ENCODE peak calls at places on chromosomes 3 and 15, in six cellular contexts. One of them, this sample, is unnamed.
A peak's percentile ranks its signal among the peaks of the same experiment; 100 is the strongest.

GRCh38 chr15:70508561-70509281 is 254.6 kb downstream of the UACA start:
- DNase-seq in neuronal stem cell: no peak
- DNase-seq in mesenchymal stem cell: peak; percentile 87
- DNase-seq in IMR-90: peak; percentile 88
- DNase-seq in mesendoderm: peak; percentile 64
- DNase-seq in trophoblast cell: peak; percentile 45
- DNase-seq in this sample: no peak

GRCh38 chr3:149385617-149386298 is 8.3 kb upstream of the TM4SF1 start:
- DNase-seq in neuronal stem cell: no peak
- DNase-seq in mesenchymal stem cell: no peak
- DNase-seq in IMR-90: no peak
- DNase-seq in mesendoderm: no peak
- DNase-seq in trophoblast cell: no peak
- DNase-seq in this sample: no peak

GRCh38 chr15:89430530-89431341 is 65.6 kb downstream of the RHCG start:
- DNase-seq in neuronal stem cell: peak; percentile 85
- DNase-seq in mesenchymal stem cell: peak; percentile 71
- DNase-seq in IMR-90: peak; percentile 43
- DNase-seq in mesendoderm: peak; percentile 80
- DNase-seq in trophoblast cell: peak; percentile 92
- DNase-seq in this sample: peak; percentile 91

GRCh38 chr3:54712539-54712938 is 215.3 kb downstream of the LRTM1 start:
- DNase-seq in neuronal stem cell: no peak
- DNase-seq in mesenchymal stem cell: no peak
- DNase-seq in IMR-90: no peak
- DNase-seq in mesendoderm: no peak
- DNase-seq in trophoblast cell: no peak
- DNase-seq in this sample: no peak

GRCh38 chr15:68279779-68280745 is 2.5 kb downstream of the FEM1B start:
- DNase-seq in neuronal stem cell: no peak
- DNase-seq in mesenchymal stem cell: no peak
- DNase-seq in IMR-90: no peak
- DNase-seq in mesendoderm: peak; percentile 44
- DNase-seq in trophoblast cell: no peak
- DNase-seq in this sample: no peak

GRCh38 chr15:89171136-89172072 is 50.0 kb downstream of the RLBP1 start:
- DNase-seq in neuronal stem cell: peak; percentile 65
- DNase-seq in mesenchymal stem cell: peak; percentile 46
- DNase-seq in IMR-90: peak; percentile 36
- DNase-seq in mesendoderm: peak; percentile 86
- DNase-seq in trophoblast cell: peak; percentile 77
- DNase-seq in this sample: peak; percentile 81

GRCh38 chr3:23739536-23739935 is 66.2 kb upstream of the UBE2E1 start:
- DNase-seq in neuronal stem cell: no peak
- DNase-seq in mesenchymal stem cell: peak; percentile 79
- DNase-seq in IMR-90: peak; percentile 73
- DNase-seq in mesendoderm: no peak
- DNase-seq in trophoblast cell: peak; percentile 63
- DNase-seq in this sample: no peak

GRCh38 chr15:48565560-48566482 is 79.7 kb downstream of the FBN1 start:
- DNase-seq in neuronal stem cell: no peak
- DNase-seq in mesenchymal stem cell: peak; percentile 92
- DNase-seq in IMR-90: peak; percentile 91
- DNase-seq in mesendoderm: no peak
- DNase-seq in trophoblast cell: peak; percentile 89
- DNase-seq in this sample: no peak

GRCh38 chr15:39133201-39133600 is 447.7 kb upstream of the THBS1 start:
- DNase-seq in neuronal stem cell: no peak
- DNase-seq in mesenchymal stem cell: peak; percentile 97
- DNase-seq in IMR-90: peak; percentile 91
- DNase-seq in mesendoderm: no peak
- DNase-seq in trophoblast cell: peak; percentile 92
- DNase-seq in this sample: no peak

GRCh38 chr3:173737167-173737808 is 339.7 kb downstream of the NLGN1 start:
- DNase-seq in neuronal stem cell: no peak
- DNase-seq in mesenchymal stem cell: no peak
- DNase-seq in IMR-90: no peak
- DNase-seq in mesendoderm: no peak
- DNase-seq in trophoblast cell: no peak
- DNase-seq in this sample: no peak

GRCh38 chr15:56428821-56429458 is 36.0 kb downstream of the MNS1 start:
- DNase-seq in neuronal stem cell: peak; percentile 0
- DNase-seq in mesenchymal stem cell: peak; percentile 32
- DNase-seq in IMR-90: peak; percentile 39
- DNase-seq in mesendoderm: peak; percentile 31
- DNase-seq in trophoblast cell: peak; percentile 72
- DNase-seq in this sample: no peak

GRCh38 chr15:39269352-39269751 is 311.5 kb upstream of the THBS1 start:
- DNase-seq in neuronal stem cell: no peak
- DNase-seq in mesenchymal stem cell: no peak
- DNase-seq in IMR-90: no peak
- DNase-seq in mesendoderm: peak; percentile 59
- DNase-seq in trophoblast cell: peak; percentile 58
- DNase-seq in this sample: no peak

GRCh38 chr3:195548496-195548895 is 5.4 kb upstream of the PPP1R2 start:
- DNase-seq in neuronal stem cell: no peak
- DNase-seq in mesenchymal stem cell: no peak
- DNase-seq in IMR-90: no peak
- DNase-seq in mesendoderm: peak; percentile 70
- DNase-seq in trophoblast cell: no peak
- DNase-seq in this sample: no peak
- H2BK5ac ChIP-seq in neuronal stem cell: no peak overlapping the region
- H2BK5ac ChIP-seq in mesenchymal stem cell: no peak overlapping the region
- H2BK5ac ChIP-seq in IMR-90: no peak overlapping the region
- H2BK5ac ChIP-seq in mesendoderm: no peak overlapping the region
- H2BK5ac ChIP-seq in trophoblast cell: no peak overlapping the region
- H2BK5ac ChIP-seq in this sample: no peak overlapping the region

DNA sequence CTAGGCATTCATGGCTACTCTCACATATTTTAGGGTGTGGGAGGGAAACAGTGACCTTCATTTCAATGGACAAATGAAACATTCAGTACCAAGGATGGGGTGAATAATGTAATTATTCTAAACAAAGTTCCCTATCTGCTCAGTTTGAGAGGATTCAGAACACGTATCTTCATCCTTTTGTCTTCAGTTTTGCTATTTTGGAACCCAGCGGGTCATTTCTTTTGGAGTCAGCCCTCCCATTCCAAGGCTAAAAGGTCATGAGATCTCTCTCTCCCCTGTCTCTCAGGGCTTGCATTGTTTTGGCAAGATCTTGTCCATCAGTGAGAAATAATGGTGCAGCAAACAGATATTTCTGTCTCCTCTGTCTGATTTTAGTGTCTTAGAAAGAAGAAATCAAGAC is 16.3 kb upstream of the GATM start:
- DNase-seq in neuronal stem cell: no peak
- DNase-seq in mesenchymal stem cell: no peak
- DNase-seq in IMR-90: no peak
- DNase-seq in mesendoderm: no peak
- DNase-seq in trophoblast cell: no peak
- DNase-seq in this sample: no peak
- H3K4me2 ChIP-seq in neuronal stem cell: no peak overlapping the region
- H3K4me2 ChIP-seq in mesenchymal stem cell: no peak overlapping the region
- H3K4me2 ChIP-seq in IMR-90: no peak overlapping the region
- H3K4me2 ChIP-seq in mesendoderm: no peak overlapping the region
- H3K4me2 ChIP-seq in trophoblast cell: no peak overlapping the region
- H3K4me2 ChIP-seq in this sample: no peak overlapping the region

GRCh38 chr3:53346922-53347260 is 452 bp downstream of the DCP1A start:
- DNase-seq in neuronal stem cell: no peak
- DNase-seq in mesenchymal stem cell: no peak
- DNase-seq in IMR-90: no peak
- DNase-seq in mesendoderm: no peak
- DNase-seq in trophoblast cell: peak; percentile 26
- DNase-seq in this sample: no peak

GRCh38 chr3:53342353-53342752 is 5.0 kb downstream of the DCP1A start:
- DNase-seq in neuronal stem cell: no peak
- DNase-seq in mesenchymal stem cell: no peak
- DNase-seq in IMR-90: peak; percentile 16
- DNase-seq in mesendoderm: no peak
- DNase-seq in trophoblast cell: no peak
- DNase-seq in this sample: no peak

GRCh38 chr3:53350652-53351051 is 3.3 kb upstream of the DCP1A start:
- DNase-seq in neuronal stem cell: no peak
- DNase-seq in mesenchymal stem cell: peak; percentile 73
- DNase-seq in IMR-90: peak; percentile 18
- DNase-seq in mesendoderm: peak; percentile 83
- DNase-seq in trophoblast cell: peak; percentile 78
- DNase-seq in this sample: peak; percentile 41

GRCh38 chr3:53347261-53348064 is at the start of gene DCP1A:
- DNase-seq in neuronal stem cell: peak; percentile 97
- DNase-seq in mesenchymal stem cell: peak; percentile 97
- DNase-seq in IMR-90: peak; percentile 97
- DNase-seq in mesendoderm: peak; percentile 99
- DNase-seq in trophoblast cell: peak; percentile 99
- DNase-seq in this sample: peak; percentile 98

DNA sequence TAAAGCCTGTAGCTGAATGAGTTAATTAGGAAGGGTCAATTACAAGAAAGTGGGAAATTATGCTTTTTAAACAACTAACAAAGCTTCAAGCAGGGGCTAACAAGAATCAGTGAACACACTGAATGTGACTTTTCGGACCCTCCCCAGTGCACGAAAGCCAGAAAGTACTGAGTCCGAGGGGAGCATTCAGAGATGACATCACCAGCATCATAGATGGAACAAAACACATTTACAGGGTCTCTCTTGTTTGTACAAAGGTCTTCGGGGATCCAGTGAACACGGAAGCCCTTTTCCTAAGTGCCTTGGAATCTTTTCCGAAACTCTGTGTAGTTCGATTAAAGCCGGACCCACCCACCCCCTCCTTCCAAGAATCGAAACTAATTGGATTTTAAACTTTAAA is 829 bp downstream of the DCP1A start:
- DNase-seq in neuronal stem cell: peak; percentile 37
- DNase-seq in mesenchymal stem cell: peak; percentile 76
- DNase-seq in IMR-90: no peak
- DNase-seq in mesendoderm: peak; percentile 48
- DNase-seq in trophoblast cell: peak; percentile 13
- DNase-seq in this sample: no peak
- H3K9ac ChIP-seq in neuronal stem cell: no peak overlapping the region
- H3K9ac ChIP-seq in mesenchymal stem cell: peak overlapping the region; percentile 99
- H3K9ac ChIP-seq in IMR-90: peak overlapping the region; percentile 98
- H3K9ac ChIP-seq in mesendoderm: peak overlapping the region; percentile 92
- H3K9ac ChIP-seq in trophoblast cell: peak overlapping the region; percentile 77
- H3K9ac ChIP-seq in this sample: peak overlapping the region; percentile 94

GRCh38 chr15:40474581-40474980 is 3.8 kb downstream of the CHST14 start:
- DNase-seq in neuronal stem cell: no peak
- DNase-seq in mesenchymal stem cell: no peak
- DNase-seq in IMR-90: no peak
- DNase-seq in mesendoderm: no peak
- DNase-seq in trophoblast cell: no peak
- DNase-seq in this sample: no peak

GRCh38 chr15:40472171-40472727 is 1.5 kb downstream of the CHST14 start:
- DNase-seq in neuronal stem cell: no peak
- DNase-seq in mesenchymal stem cell: no peak
- DNase-seq in IMR-90: no peak
- DNase-seq in mesendoderm: no peak
- DNase-seq in trophoblast cell: no peak
- DNase-seq in this sample: no peak

GRCh38 chr15:40479024-40479423 is 8.2 kb downstream of the CHST14 start:
- DNase-seq in neuronal stem cell: no peak
- DNase-seq in mesenchymal stem cell: no peak
- DNase-seq in IMR-90: no peak
- DNase-seq in mesendoderm: no peak
- DNase-seq in trophoblast cell: no peak
- DNase-seq in this sample: no peak

GRCh38 chr15:40481671-40482070 is 10.9 kb downstream of the CHST14 start:
- DNase-seq in neuronal stem cell: no peak
- DNase-seq in mesenchymal stem cell: no peak
- DNase-seq in IMR-90: no peak
- DNase-seq in mesendoderm: no peak
- DNase-seq in trophoblast cell: no peak
- DNase-seq in this sample: no peak

GRCh38 chr15:40477703-40478269 is 7.0 kb downstream of the CHST14 start:
- DNase-seq in neuronal stem cell: no peak
- DNase-seq in mesenchymal stem cell: no peak
- DNase-seq in IMR-90: no peak
- DNase-seq in mesendoderm: no peak
- DNase-seq in trophoblast cell: no peak
- DNase-seq in this sample: no peak
- H2BK5ac ChIP-seq in neuronal stem cell: no peak overlapping the region
- H2BK5ac ChIP-seq in mesenchymal stem cell: no peak overlapping the region
- H2BK5ac ChIP-seq in IMR-90: no peak overlapping the region
- H2BK5ac ChIP-seq in mesendoderm: no peak overlapping the region
- H2BK5ac ChIP-seq in trophoblast cell: no peak overlapping the region
- H2BK5ac ChIP-seq in this sample: no peak overlapping the region

DNA sequence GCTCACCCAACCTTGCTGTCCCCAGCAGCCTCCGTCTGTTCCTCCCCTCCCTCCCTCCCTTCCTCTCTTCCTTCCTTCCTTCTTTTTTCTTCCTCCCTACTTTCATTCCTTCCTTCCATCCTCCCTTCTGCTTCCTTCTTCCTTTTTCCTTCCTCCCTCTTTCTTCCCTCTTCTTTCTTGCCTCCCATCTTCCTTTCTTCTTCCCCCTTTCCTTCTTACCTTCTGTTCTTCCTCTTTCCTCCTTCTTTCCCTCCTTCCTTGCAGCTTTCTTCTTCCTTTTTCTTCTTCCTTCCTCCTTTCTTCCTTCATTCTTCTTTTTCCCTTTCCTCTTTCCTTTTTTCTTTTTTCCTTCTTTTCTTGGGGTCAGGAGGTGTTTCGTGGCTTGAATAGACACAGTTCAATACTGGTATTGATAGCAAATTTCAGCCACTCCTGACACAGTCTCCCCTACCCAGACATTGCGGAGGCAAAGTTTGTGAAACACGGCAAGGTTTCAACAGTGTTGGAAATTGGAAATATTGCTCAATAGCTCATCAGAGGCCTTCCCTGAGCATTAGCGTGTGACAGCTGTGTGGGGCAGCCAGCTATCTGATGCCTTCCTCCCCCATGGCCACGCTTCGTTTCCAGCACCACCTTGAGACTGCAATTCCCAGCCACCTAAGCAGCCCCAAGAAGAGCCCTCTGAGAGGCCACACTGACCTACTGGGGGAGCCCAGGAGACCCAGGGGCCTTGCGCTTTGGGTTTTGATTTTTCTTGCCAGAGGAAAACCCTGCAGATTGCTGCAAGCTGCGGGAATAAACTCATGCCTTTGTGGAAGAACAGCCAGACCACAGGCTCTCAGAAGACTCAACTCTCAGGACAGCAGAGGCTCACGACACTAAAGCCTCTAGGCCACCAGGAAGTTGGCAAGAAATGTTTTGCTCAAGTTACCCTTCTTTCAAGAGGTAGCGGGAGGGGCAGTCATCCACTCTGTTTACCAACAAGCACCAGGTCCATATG is 82.2 kb downstream of the KLF15 start:
- DNase-seq in neuronal stem cell: no peak
- DNase-seq in mesenchymal stem cell: no peak
- DNase-seq in IMR-90: no peak
- DNase-seq in mesendoderm: no peak
- DNase-seq in trophoblast cell: no peak
- DNase-seq in this sample: no peak
- H3K4me2 ChIP-seq in neuronal stem cell: no peak overlapping the region
- H3K4me2 ChIP-seq in mesenchymal stem cell: no peak overlapping the region
- H3K4me2 ChIP-seq in IMR-90: no peak overlapping the region
- H3K4me2 ChIP-seq in mesendoderm: no peak overlapping the region
- H3K4me2 ChIP-seq in trophoblast cell: no peak overlapping the region
- H3K4me2 ChIP-seq in this sample: no peak overlapping the region

GRCh38 chr3:125332504-125332903 is 42.6 kb downstream of the ZNF148 start:
- DNase-seq in neuronal stem cell: no peak
- DNase-seq in mesenchymal stem cell: no peak
- DNase-seq in IMR-90: no peak
- DNase-seq in mesendoderm: peak; percentile 51
- DNase-seq in trophoblast cell: no peak
- DNase-seq in this sample: no peak
- H3K9ac ChIP-seq in neuronal stem cell: no peak overlapping the region
- H3K9ac ChIP-seq in mesenchymal stem cell: no peak overlapping the region
- H3K9ac ChIP-seq in IMR-90: no peak overlapping the region
- H3K9ac ChIP-seq in mesendoderm: no peak overlapping the region
- H3K9ac ChIP-seq in trophoblast cell: no peak overlapping the region
- H3K9ac ChIP-seq in this sample: no peak overlapping the region